ENCODE peak calls at places on chromosome 7, in four cellular contexts. C is NT2/D1, Z is body of pancreas, X is neural progenitor cell. V is an unnamed sample.

GRCh38 chr7:92740134-92740533 is 96.2 kb downstream of the CDK6 start:
- DNase-seq in C (no peak), Z (no peak), X (no peak), V (no peak)

GRCh38 chr7:28065308-28065707 is 115.3 kb downstream of the JAZF1 start:
- DNase-seq in C (no peak), X (no peak), Z (no peak), V (no peak)

GRCh38 chr7:135281363-135281949 is 47.8 kb downstream of the STRA8 start:
- DNase-seq in Z (peak; percentile 90), C (peak; percentile 87), X (peak; percentile 92), V (peak; percentile 77)

GRCh38 chr7:155009570-155010157 is 6.7 kb upstream of the PAXIP1 start:
- DNase-seq in X (peak; percentile 17), Z (peak; percentile 36), C (no peak), V (peak; percentile 24)

GRCh38 chr7:79681454-79681853 is 228.0 kb upstream of the MAGI2 start:
- DNase-seq in C (no peak), X (no peak), Z (no peak), V (no peak)

GRCh38 chr7:17301491-17302101 is 3.1 kb downstream of the AHR start:
- DNase-seq in Z (peak; percentile 61), X (peak; percentile 43), C (no peak), V (peak; percentile 16)

GRCh38 chr7:13069832-13070231 is 382.4 kb downstream of the ARL4A start:
- DNase-seq in C (no peak), Z (no peak), X (no peak), V (peak; percentile 27)

GRCh38 chr7:151087247-151088018 is 1.2 kb downstream of the AGAP3 start:
- DNase-seq in C (no peak), X (peak; percentile 69), Z (peak; percentile 79), V (peak; percentile 47)

GRCh38 chr7:155878250-155878649 is 66.0 kb upstream of the SHH start:
- DNase-seq in X (no peak), Z (no peak), C (no peak), V (no peak)

GRCh38 chr7:131538071-131538790 is 18.2 kb downstream of the PODXL start:
- DNase-seq in X (no peak), C (no peak), Z (no peak), V (peak; percentile 70)

GRCh38 chr7:157885140-157885539 is 548.3 kb downstream of the DNAJB6 start:
- DNase-seq in Z (no peak), C (no peak), X (no peak), V (no peak)
- H3K9me3 ChIP-seq in Z (no peaks in the 10 kb centered on the region), C (peaks cover 17% of the 10 kb centered on the region), X (no peaks in the 10 kb centered on the region), V (no peaks in the 10 kb centered on the region)

DNA sequence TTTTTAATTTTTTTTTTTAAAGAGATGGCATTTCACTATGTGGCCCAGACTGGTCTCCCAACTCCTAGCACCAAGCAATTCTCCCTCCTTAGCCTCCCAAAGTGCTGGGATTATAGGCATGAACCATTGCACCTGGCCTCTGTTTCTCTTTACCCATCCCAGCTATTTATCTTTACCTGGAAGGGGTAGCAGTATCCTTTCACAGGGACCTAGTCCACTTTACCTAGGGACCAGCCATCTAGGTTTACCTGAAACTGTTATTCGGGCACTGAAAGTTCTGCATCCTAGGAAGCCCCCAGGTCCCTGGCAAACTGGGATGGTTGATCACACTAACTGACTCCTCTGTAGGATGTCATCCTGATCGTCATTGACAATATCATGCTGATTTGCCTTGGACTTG is 21.7 kb upstream of the AGFG2 start:
- DNase-seq in Z (no peak), X (no peak), C (no peak), V (no peak)
- H3K9me3 ChIP-seq in Z (no peaks in the 10 kb centered on the region), X (no peaks in the 10 kb centered on the region), C (no peaks in the 10 kb centered on the region), V (peaks cover 4% of the 10 kb centered on the region)

DNA sequence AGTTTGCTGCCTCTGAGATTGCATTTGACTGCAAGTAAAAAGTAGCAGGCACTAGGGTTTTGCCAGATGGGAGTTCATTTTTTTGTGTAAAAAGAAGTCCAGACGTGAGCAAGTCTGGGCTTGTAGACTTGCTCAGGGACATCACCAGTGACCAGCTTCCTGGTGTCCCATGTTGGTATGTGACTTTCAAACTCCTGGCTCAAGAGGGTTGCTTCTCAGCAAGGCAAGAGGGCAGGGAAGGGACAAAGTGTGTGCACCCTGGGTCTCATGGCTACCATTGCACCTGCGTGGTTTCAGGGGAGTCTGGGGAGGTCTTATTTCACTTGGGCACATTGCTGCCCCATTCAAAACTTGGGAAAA is 79.3 kb upstream of the ZNF716 start:
- DNase-seq in C (no peak), Z (no peak), X (no peak), V (no peak)
- H3K9me3 ChIP-seq in C (no peaks in the 10 kb centered on the region), Z (no peaks in the 10 kb centered on the region), X (no peaks in the 10 kb centered on the region), V (no peaks in the 10 kb centered on the region)

GRCh38 chr7:2025188-2025587 is 207.6 kb downstream of the MAD1L1 start:
- DNase-seq in X (no peak), C (no peak), Z (no peak), V (no peak)
- H3K9me3 ChIP-seq in X (peaks cover 15% of the 10 kb centered on the region), C (peaks cover 34% of the 10 kb centered on the region), Z (no peaks in the 10 kb centered on the region), V (peaks cover 3% of the 10 kb centered on the region)

V was measured in SJCRH30.